ENCODE peak calls at places on chromosome 2, in nine cellular contexts. L is CD4-positive, alpha-beta T cell; D is PC-9; S is left ventricle myocardium inferior; Y is body of pancreas; J is AG04450; P is psoas muscle; N is lower lobe of right lung; I is PC-3. F is an unnamed sample. For H3K9me3, the result is how much of the 10 kb centered on the place peaks cover.

GRCh38 chr2:98454500-98455235 is 10.0 kb downstream of the INPP4A start:
- DNase-seq in L (no peak), D (peak), S (no peak), Y (no peak), J (no peak), P (no peak), N (no peak), I (peak), F (no peak)

GRCh38 chr2:8680931-8681760 is 710 bp upstream of the ID2 start:
- DNase-seq in L (peak), D (no peak), S (peak), Y (peak), J (peak), P (peak), N (peak), I (peak), F (peak)

GRCh38 chr2:222613715-222614331 is 42.1 kb downstream of the FARSB start:
- DNase-seq in L (no peak), D (peak), S (no peak), Y (no peak), J (peak), P (no peak), N (no peak), I (peak), F (no peak)

GRCh38 chr2:160751021-160751420 is 257.4 kb upstream of the RBMS1 start:
- DNase-seq in L (no peak), D (no peak), S (no peak), Y (no peak), J (no peak), P (no peak), N (no peak), I (peak), F (no peak)

GRCh38 chr2:43276517-43276931 is 50.1 kb upstream of the ZFP36L2 start:
- DNase-seq in L (no peak), D (peak), S (no peak), Y (peak), J (no peak), P (no peak), N (no peak), I (peak), F (peak)

GRCh38 chr2:58734365-58734764 is 493.2 kb upstream of the FANCL start:
- DNase-seq in L (no peak), D (peak), S (no peak), Y (peak), J (no peak), P (no peak), N (no peak), I (peak), F (no peak)

GRCh38 chr2:180324191-180324590 is 317.1 kb upstream of the CWC22 start:
- DNase-seq in L (no peak), D (no peak), S (no peak), Y (no peak), J (no peak), P (no peak), N (no peak), I (no peak), F (no peak)

GRCh38 chr2:156719036-156719435 is 282.9 kb downstream of the GPD2 start:
- DNase-seq in L (no peak), D (no peak), S (no peak), Y (no peak), J (no peak), P (no peak), N (no peak), I (no peak), F (no peak)

GRCh38 chr2:231708773-231709635 is 679 bp downstream of the PTMA start:
- DNase-seq in L (peak), D (no peak), S (peak), Y (peak), J (no peak), P (peak), N (peak), I (peak), F (peak)

GRCh38 chr2:171318463-171318934 is 115.3 kb downstream of the METTL8 start:
- DNase-seq in L (no peak), D (no peak), S (no peak), Y (no peak), J (no peak), P (no peak), N (no peak), I (no peak), F (no peak)

GRCh38 chr2:241865957-241866858 is 3.3 kb upstream of the RTP5 start:
- DNase-seq in L (no peak), D (no peak), S (no peak), Y (no peak), J (no peak), P (peak), N (no peak), I (no peak), F (no peak)

GRCh38 chr2:75523313-75524275 is 37.1 kb downstream of the EVA1A start:
- DNase-seq in L (no peak), D (peak), S (no peak), Y (no peak), J (peak), P (no peak), N (no peak), I (peak), F (no peak)

GRCh38 chr2:79982445-79982844 is 322.1 kb downstream of the LRRTM1 start:
- DNase-seq in L (no peak), D (no peak), S (no peak), Y (no peak), J (no peak), P (no peak), N (no peak), I (peak), F (peak)

GRCh38 chr2:82511894-82512293 is 1947.2 kb downstream of the SUCLG1 start:
- DNase-seq in L (no peak), D (no peak), S (no peak), Y (no peak), J (no peak), P (no peak), N (no peak), I (peak), F (no peak)

GRCh38 chr2:82507657-82508056 is 1951.4 kb downstream of the SUCLG1 start:
- DNase-seq in L (no peak), D (no peak), S (no peak), Y (no peak), J (no peak), P (no peak), N (no peak), I (no peak), F (no peak)

GRCh38 chr2:82508702-82509101 is 1950.4 kb downstream of the SUCLG1 start:
- DNase-seq in L (no peak), D (no peak), S (no peak), Y (no peak), J (no peak), P (no peak), N (no peak), I (no peak), F (no peak)
- H3K9me3 ChIP-seq in L (under half), D (under half), S (under half), Y (under half), J (under half), P (under half), N (under half), I (under half), F (under half)

DNA sequence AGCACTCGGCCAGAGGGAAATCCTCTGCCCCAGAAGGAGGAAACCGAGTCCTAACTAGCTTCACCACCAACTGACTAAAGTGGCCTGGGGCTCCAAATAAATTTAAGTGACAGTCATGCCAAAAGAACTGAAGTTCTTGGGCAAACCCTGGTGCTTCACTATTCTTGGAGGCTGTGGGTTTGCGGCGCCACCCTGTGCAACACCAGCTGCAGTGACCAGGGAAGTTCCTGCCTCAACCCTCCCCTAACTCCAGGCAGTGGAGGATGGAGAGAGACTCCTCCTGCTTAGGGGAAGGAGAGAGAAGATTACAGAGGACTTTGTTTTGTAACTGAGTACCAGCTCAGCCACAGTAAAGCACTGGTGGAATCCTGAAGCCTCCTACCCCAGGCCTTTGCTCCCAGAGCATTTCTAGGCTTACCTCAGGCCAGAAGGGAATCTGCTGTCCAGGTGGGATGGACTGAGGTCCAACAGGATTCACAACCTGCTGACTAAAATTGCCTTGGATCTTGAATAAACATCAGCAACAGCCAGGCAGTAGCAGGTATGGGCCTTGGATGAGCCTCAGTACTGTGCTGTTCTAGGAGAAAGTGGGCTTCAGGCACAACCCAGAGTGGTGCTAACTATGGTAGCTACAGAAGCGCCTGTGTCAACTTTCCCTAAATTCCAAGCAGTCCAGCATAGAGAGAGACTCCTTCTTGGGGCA is 29.4 kb upstream of the BMP10 start:
- DNase-seq in L (no peak), D (no peak), S (no peak), Y (no peak), J (no peak), P (no peak), N (no peak), I (no peak), F (no peak)
- TF ChIP-seq CTCF in L (no peak), D (no peak), S (no peak), Y (no peak), J (no peak), P (no peak), N (no peak), I (no peak), F (no peak)

DNA sequence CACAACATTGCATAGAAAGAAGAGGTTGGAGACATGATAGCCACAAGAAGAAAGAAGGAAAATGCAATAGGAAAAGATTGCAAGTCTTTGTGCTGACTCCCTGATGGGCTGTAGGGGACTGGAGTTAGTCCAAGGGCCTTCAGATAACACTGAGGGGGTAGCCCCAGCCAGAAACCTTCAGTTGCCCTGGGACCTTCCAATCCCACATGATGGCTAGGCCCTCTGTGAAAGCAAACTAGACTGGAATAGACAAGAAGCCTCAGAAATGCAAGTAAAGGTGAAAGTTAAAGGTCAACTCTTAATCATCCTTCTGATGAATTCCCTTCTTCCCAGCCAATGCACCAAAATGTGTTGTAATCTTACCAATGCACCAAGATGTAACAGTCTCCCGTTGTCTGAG is 19.2 kb downstream of the CMPK2 start:
- DNase-seq in L (no peak), D (no peak), S (no peak), Y (no peak), J (no peak), P (no peak), N (no peak), I (no peak), F (no peak)
- H3K9me3 ChIP-seq in L (half or more), D (under half), S (half or more), Y (half or more), J (under half), P (half or more), N (half or more), I (under half), F (under half)

GRCh38 chr2:101197215-101197745 is 46.1 kb upstream of the TBC1D8 start:
- DNase-seq in L (no peak), D (no peak), S (no peak), Y (no peak), J (no peak), P (no peak), N (no peak), I (peak), F (no peak)
- TF ChIP-seq CTCF in L (no peak), D (peak), S (no peak), Y (no peak), J (no peak), P (no peak), N (no peak), I (peak), F (peak)

GRCh38 chr2:95138702-95139101 is 17.1 kb upstream of the MRPS5 start:
- DNase-seq in L (no peak), D (no peak), S (no peak), Y (no peak), J (no peak), P (no peak), N (no peak), I (no peak), F (no peak)
- H3K9me3 ChIP-seq in L (half or more), D (under half), S (half or more), Y (under half), J (under half), P (half or more), N (under half), I (under half), F (under half)

GRCh38 chr2:174688079-174688478 is 76.2 kb downstream of the CHRNA1 start:
- DNase-seq in L (no peak), D (no peak), S (no peak), Y (no peak), J (no peak), P (no peak), N (no peak), I (peak), F (no peak)
- TF ChIP-seq CTCF in L (peak), D (peak), S (peak), Y (no peak), J (peak), P (peak), N (peak), I (peak), F (peak)

GRCh38 chr2:14220101-14220500 is 412.4 kb upstream of the LRATD1 start:
- DNase-seq in L (no peak), D (no peak), S (no peak), Y (no peak), J (no peak), P (no peak), N (no peak), I (peak), F (no peak)

GRCh38 chr2:14219306-14219705 is 413.2 kb upstream of the LRATD1 start:
- DNase-seq in L (no peak), D (no peak), S (no peak), Y (no peak), J (no peak), P (no peak), N (no peak), I (no peak), F (no peak)

DNA sequence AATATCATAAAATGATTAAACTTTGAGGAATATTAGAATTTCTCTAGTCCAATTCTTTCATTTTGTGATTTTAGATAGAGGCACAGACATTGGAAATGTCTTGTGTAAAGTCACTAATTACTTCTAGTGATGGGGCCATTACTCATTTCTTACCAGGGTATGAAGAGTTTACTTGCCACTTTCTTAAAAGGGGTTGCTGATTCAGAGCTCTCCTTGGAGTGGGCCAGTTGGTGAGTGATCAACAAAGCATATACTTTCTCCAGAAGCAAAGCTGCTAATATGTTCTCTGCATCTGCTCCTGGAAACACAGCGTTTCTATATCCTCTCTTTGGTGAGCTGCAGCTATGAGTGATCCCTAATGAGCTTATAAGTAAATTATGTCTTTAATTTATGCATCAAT is 408.9 kb upstream of the LRATD1 start:
- DNase-seq in L (no peak), D (no peak), S (no peak), Y (no peak), J (no peak), P (no peak), N (no peak), I (no peak), F (no peak)
- H3K9me3 ChIP-seq in L (under half), D (under half), S (under half), Y (under half), J (under half), P (under half), N (under half), I (under half), F (under half)

GRCh38 chr2:70748002-70748779 is 19.8 kb downstream of the ADD2 start:
- DNase-seq in L (no peak), D (no peak), S (no peak), Y (no peak), J (no peak), P (no peak), N (no peak), I (no peak), F (no peak)
- TF ChIP-seq CTCF in L (no peak), D (no peak), S (no peak), Y (no peak), J (no peak), P (no peak), N (no peak), I (peak), F (no peak)

DNA sequence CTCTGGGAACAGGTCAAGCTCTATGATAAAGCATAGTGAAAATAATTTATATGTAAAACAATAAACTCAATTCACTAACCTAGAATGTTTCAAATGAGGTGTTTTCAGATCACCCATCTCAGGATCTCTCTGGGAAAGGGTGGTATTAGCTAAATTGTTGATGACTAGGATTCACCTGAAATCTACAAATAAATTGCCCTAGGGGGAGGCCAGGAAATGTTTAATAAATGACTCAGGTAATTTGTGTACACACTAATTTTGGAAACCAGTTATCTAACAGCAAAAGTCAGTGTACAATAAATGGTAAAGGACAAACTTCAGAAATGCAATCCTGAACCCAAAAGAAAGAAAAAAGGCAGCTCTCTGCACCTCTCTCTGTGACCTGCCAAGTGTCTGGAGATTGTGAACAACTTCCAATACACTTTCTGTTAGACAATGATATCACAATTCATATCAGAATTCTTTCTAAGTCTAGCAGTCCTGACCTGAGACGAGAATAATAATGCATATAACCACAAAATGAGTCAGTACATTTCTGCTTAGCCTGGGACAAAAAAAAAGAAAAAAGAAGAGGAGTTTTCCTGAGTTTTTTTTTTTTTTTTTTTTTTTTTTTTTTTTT is 760.0 kb downstream of the EPHA4 start:
- DNase-seq in L (no peak), D (peak), S (no peak), Y (no peak), J (no peak), P (no peak), N (no peak), I (peak), F (no peak)
- H3K9me3 ChIP-seq in L (under half), D (under half), S (under half), Y (under half), J (under half), P (under half), N (under half), I (under half), F (under half)

F was measured in colonic mucosa.